ENCODE peak calls at places on chromosomes 5 and 9, in eight cellular contexts. T, P, K, E, A, H, I and Z are unnamed samples.

GRCh38 chr9:116940614-116941215 is 253.6 kb downstream of the TRIM32 start:
- DNase-seq in T (no peak), A (no peak), E (no peak), K (no peak), H (no peak), P (no peak), I (no peak), Z (no peak)

GRCh38 chr9:134655591-134656333 is 14.2 kb downstream of the COL5A1 start:
- DNase-seq in E (no peak), T (no peak), I (no peak), H (no peak), A (no peak), P (no peak), K (no peak), Z (no peak)

GRCh38 chr9:72733896-72734295 is 212.5 kb downstream of the TMC1 start:
- DNase-seq in K (no peak), E (no peak), A (no peak), T (no peak), H (no peak), I (no peak), P (no peak), Z (no peak)

GRCh38 chr5:164394686-164395187 is 889.3 kb downstream of the MAT2B start:
- DNase-seq in K (no peak), A (no peak), E (no peak), I (no peak), P (no peak), H (no peak), T (no peak), Z (no peak)

GRCh38 chr9:2704504-2704903 is 12.8 kb upstream of the KCNV2 start:
- DNase-seq in T (no peak), P (no peak), E (no peak), K (no peak), A (no peak), I (no peak), H (no peak), Z (no peak)

GRCh38 chr5:150514708-150515211 is 6.8 kb downstream of the NDST1 start:
- DNase-seq in P (no peak), K (no peak), A (no peak), T (no peak), H (no peak), I (no peak), E (no peak), Z (no peak)

GRCh38 chr5:18744990-18745590 is 1110.8 kb downstream of the TAF11L14 start:
- DNase-seq in P (no peak), I (no peak), H (no peak), E (no peak), A (no peak), K (no peak), T (peak; percentile 59), Z (no peak)

GRCh38 chr9:127136081-127136879 is 13.8 kb upstream of the ANGPTL2 start:
- DNase-seq in E (no peak), T (no peak), P (no peak), H (peak; percentile 23), A (no peak), I (no peak), K (no peak), Z (no peak)

GRCh38 chr9:130445268-130445983 is 665 bp downstream of the ASS1 start:
- DNase-seq in A (peak; percentile 87), E (no peak), H (no peak), I (no peak), K (peak; percentile 30), P (no peak), T (no peak), Z (no peak)

GRCh38 chr5:621341-621761 is 9.2 kb downstream of the CEP72 start:
- DNase-seq in I (no peak), A (no peak), E (no peak), H (peak; percentile 34), K (no peak), P (no peak), T (no peak), Z (no peak)

GRCh38 chr9:127495884-127496555 is 44.7 kb downstream of the LRSAM1 start:
- DNase-seq in E (no peak), P (no peak), K (no peak), I (no peak), T (no peak), A (no peak), H (no peak), Z (no peak)

GRCh38 chr5:8981016-8981415 is 564.9 kb downstream of the SEMA5A start:
- DNase-seq in E (no peak), A (no peak), I (no peak), H (no peak), T (no peak), P (no peak), K (no peak), Z (no peak)

GRCh38 chr5:149387982-149388381 is 8.9 kb upstream of the IL17B start:
- DNase-seq in T (no peak), A (peak; percentile 86), H (no peak), E (no peak), P (no peak), K (no peak), I (no peak), Z (no peak)

GRCh38 chr9:72213906-72214305 is 64.7 kb downstream of the GDA start:
- DNase-seq in A (no peak), I (no peak), K (no peak), E (no peak), P (no peak), T (no peak), H (no peak), Z (no peak)

GRCh38 chr9:125579030-125579932 is 127.7 kb downstream of the MAPKAP1 start:
- DNase-seq in T (no peak), I (no peak), K (no peak), A (no peak), P (no peak), H (no peak), E (no peak), Z (no peak)

GRCh38 chr9:78261403-78262001 is 25.6 kb downstream of the CEP78 start:
- DNase-seq in H (no peak), P (no peak), I (no peak), E (no peak), A (peak; percentile 60), T (peak; percentile 9), K (no peak), Z (no peak)

GRCh38 chr9:100098241-100098886 is 436 bp downstream of the ERP44 start:
- DNase-seq in A (peak; percentile 38), I (peak; percentile 64), E (no peak), H (peak; percentile 50), T (peak; percentile 23), K (peak; percentile 46), P (no peak), Z (no peak)

GRCh38 chr5:141409598-141410306 is 1.9 kb downstream of the PCDHGB6 start:
- DNase-seq in K (no peak), P (no peak), A (no peak), H (no peak), T (no peak), I (no peak), E (no peak), Z (no peak)

GRCh38 chr9:114076237-114077161 is 1.6 kb downstream of the AMBP start:
- DNase-seq in P (no peak), K (no peak), T (no peak), A (no peak), I (no peak), H (no peak), E (no peak), Z (no peak)

GRCh38 chr9:134605351-134605968 is 36.1 kb upstream of the COL5A1 start:
- DNase-seq in I (no peak), T (no peak), K (no peak), P (no peak), H (peak; percentile 24), E (no peak), A (no peak), Z (no peak)

GRCh38 chr9:135521608-135522095 is 412 bp downstream of the LCN1 start:
- DNase-seq in A (no peak), E (no peak), I (no peak), P (no peak), K (no peak), T (no peak), H (peak; percentile 8), Z (no peak)

GRCh38 chr5:176530983-176531901 is 6.0 kb downstream of the RNF44 start:
- DNase-seq in A (no peak), I (no peak), H (peak; percentile 90), K (no peak), T (peak; percentile 24), P (peak; percentile 82), E (no peak), Z (peak; percentile 20)

GRCh38 chr5:181217111-181217804 is 5.8 kb upstream of the TRIM41 start:
- DNase-seq in A (peak; percentile 68), T (peak; percentile 77), H (peak; percentile 67), I (no peak), E (no peak), P (peak; percentile 51), K (no peak), Z (no peak)

GRCh38 chr5:122102825-122103224 is 24.8 kb upstream of the LOX start:
- DNase-seq in K (no peak), A (peak; percentile 65), I (no peak), T (no peak), P (no peak), E (no peak), H (no peak), Z (peak; percentile 93)

GRCh38 chr5:118529361-118530154 is 458.8 kb downstream of the DTWD2 start:
- DNase-seq in H (no peak), K (no peak), T (no peak), P (no peak), E (no peak), I (no peak), A (no peak), Z (no peak)

GRCh38 chr9:130579738-130580463 is 524 bp downstream of the FUBP3 start:
- DNase-seq in T (no peak), H (no peak), K (no peak), I (no peak), A (no peak), P (no peak), E (no peak), Z (no peak)

GRCh38 chr5:127801751-127802476 is 98.7 kb downstream of the CCDC192 start:
- DNase-seq in I (peak; percentile 32), P (no peak), T (peak; percentile 17), K (no peak), A (peak; percentile 23), H (no peak), E (no peak), Z (no peak)

GRCh38 chr9:5452286-5452609 is 1.9 kb downstream of the CD274 start:
- DNase-seq in T (no peak), H (no peak), E (no peak), K (no peak), A (no peak), P (no peak), I (no peak), Z (no peak)

GRCh38 chr5:132483661-132484385 is 6.8 kb downstream of the IRF1 start:
- DNase-seq in K (no peak), P (no peak), A (no peak), T (no peak), I (no peak), E (no peak), H (peak; percentile 17), Z (no peak)

GRCh38 chr9:127838375-127839078 is 15.9 kb downstream of the ENG start:
- DNase-seq in H (no peak), A (peak; percentile 94), K (no peak), P (no peak), I (no peak), E (peak; percentile 35), T (no peak), Z (peak; percentile 30)

GRCh38 chr5:135866044-135866443 is 29.6 kb downstream of the IL9 start:
- DNase-seq in T (no peak), H (no peak), K (no peak), E (no peak), P (no peak), I (no peak), A (no peak), Z (no peak)

GRCh38 chr9:38417003-38417965 is 7.0 kb downstream of the IGFBPL1 start:
- DNase-seq in T (peak; percentile 41), H (no peak), K (no peak), I (no peak), E (no peak), A (no peak), P (no peak), Z (no peak)

GRCh38 chr5:171907731-171908343 is 98.6 kb downstream of the FBXW11 start:
- DNase-seq in I (peak; percentile 54), K (no peak), T (peak; percentile 48), E (no peak), A (peak; percentile 78), P (no peak), H (no peak), Z (peak; percentile 9)